ENCODE peak calls at places on chromosomes 16 and 17, in eight cellular contexts. One of them, this sample, is unnamed.

GRCh38 chr17:19726615-19727376 is 10.4 kb upstream of the SLC47A2 start:
- DNase-seq in stomach: no peak
- DNase-seq in Panc1: no peak
- DNase-seq in brain microvascular endothelial cell: no peak
- DNase-seq in testis: no peak
- DNase-seq in astrocyte: no peak
- DNase-seq in PC-9: no peak
- DNase-seq in GM10248: no peak
- DNase-seq in this sample: no peak

GRCh38 chr17:1143573-1143972 is 36.2 kb downstream of the ABR start:
- DNase-seq in stomach: no peak
- DNase-seq in Panc1: no peak
- DNase-seq in brain microvascular endothelial cell: peak
- DNase-seq in testis: peak
- DNase-seq in astrocyte: no peak
- DNase-seq in PC-9: no peak
- DNase-seq in GM10248: no peak
- DNase-seq in this sample: no peak

GRCh38 chr16:86772671-86773338 is 194.5 kb downstream of the FOXL1 start:
- DNase-seq in stomach: no peak
- DNase-seq in Panc1: no peak
- DNase-seq in brain microvascular endothelial cell: peak
- DNase-seq in testis: no peak
- DNase-seq in astrocyte: peak
- DNase-seq in PC-9: no peak
- DNase-seq in GM10248: no peak
- DNase-seq in this sample: no peak

GRCh38 chr17:57622886-57623433 is 122.1 kb downstream of the CCDC182 start:
- DNase-seq in stomach: no peak
- DNase-seq in Panc1: no peak
- DNase-seq in brain microvascular endothelial cell: peak
- DNase-seq in testis: no peak
- DNase-seq in astrocyte: peak
- DNase-seq in PC-9: no peak
- DNase-seq in GM10248: peak
- DNase-seq in this sample: no peak

GRCh38 chr16:84864266-84864955 is 44.6 kb downstream of the CRISPLD2 start:
- DNase-seq in stomach: no peak
- DNase-seq in Panc1: no peak
- DNase-seq in brain microvascular endothelial cell: no peak
- DNase-seq in testis: peak
- DNase-seq in astrocyte: no peak
- DNase-seq in PC-9: no peak
- DNase-seq in GM10248: no peak
- DNase-seq in this sample: no peak

GRCh38 chr17:8151641-8152111 is 528 bp downstream of the PER1 start:
- DNase-seq in stomach: peak
- DNase-seq in Panc1: no peak
- DNase-seq in brain microvascular endothelial cell: no peak
- DNase-seq in testis: peak
- DNase-seq in astrocyte: peak
- DNase-seq in PC-9: no peak
- DNase-seq in GM10248: no peak
- DNase-seq in this sample: no peak

GRCh38 chr17:39027037-39027436 is 59.8 kb upstream of the FBXO47 start:
- DNase-seq in stomach: peak
- DNase-seq in Panc1: no peak
- DNase-seq in brain microvascular endothelial cell: no peak
- DNase-seq in testis: peak
- DNase-seq in astrocyte: no peak
- DNase-seq in PC-9: peak
- DNase-seq in GM10248: peak
- DNase-seq in this sample: peak

GRCh38 chr17:19747829-19748806 is at the start of gene ALDH3A1:
- DNase-seq in stomach: peak
- DNase-seq in Panc1: no peak
- DNase-seq in brain microvascular endothelial cell: no peak
- DNase-seq in testis: peak
- DNase-seq in astrocyte: no peak
- DNase-seq in PC-9: peak
- DNase-seq in GM10248: no peak
- DNase-seq in this sample: no peak

GRCh38 chr16:78659668-78660217 is 560.3 kb downstream of the WWOX start:
- DNase-seq in stomach: no peak
- DNase-seq in Panc1: no peak
- DNase-seq in brain microvascular endothelial cell: no peak
- DNase-seq in testis: no peak
- DNase-seq in astrocyte: no peak
- DNase-seq in PC-9: no peak
- DNase-seq in GM10248: no peak
- DNase-seq in this sample: no peak

GRCh38 chr16:15865742-15866141 is 8.9 kb upstream of the MYH11 start:
- DNase-seq in stomach: no peak
- DNase-seq in Panc1: no peak
- DNase-seq in brain microvascular endothelial cell: peak
- DNase-seq in testis: no peak
- DNase-seq in astrocyte: peak
- DNase-seq in PC-9: no peak
- DNase-seq in GM10248: no peak
- DNase-seq in this sample: no peak

GRCh38 chr16:569445-570254 is at the start of gene PIGQ:
- DNase-seq in stomach: peak
- DNase-seq in Panc1: no peak
- DNase-seq in brain microvascular endothelial cell: no peak
- DNase-seq in testis: peak
- DNase-seq in astrocyte: peak
- DNase-seq in PC-9: no peak
- DNase-seq in GM10248: peak
- DNase-seq in this sample: peak

GRCh38 chr16:51500306-51500705 is 349.2 kb upstream of the SALL1 start:
- DNase-seq in stomach: no peak
- DNase-seq in Panc1: no peak
- DNase-seq in brain microvascular endothelial cell: no peak
- DNase-seq in testis: no peak
- DNase-seq in astrocyte: peak
- DNase-seq in PC-9: no peak
- DNase-seq in GM10248: no peak
- DNase-seq in this sample: no peak

GRCh38 chr16:89054714-89055113 is 38.9 kb upstream of the ACSF3 start:
- DNase-seq in stomach: no peak
- DNase-seq in Panc1: no peak
- DNase-seq in brain microvascular endothelial cell: no peak
- DNase-seq in testis: no peak
- DNase-seq in astrocyte: no peak
- DNase-seq in PC-9: no peak
- DNase-seq in GM10248: no peak
- DNase-seq in this sample: no peak

GRCh38 chr16:55709801-55710200 is 54.0 kb downstream of the SLC6A2 start:
- DNase-seq in stomach: no peak
- DNase-seq in Panc1: no peak
- DNase-seq in brain microvascular endothelial cell: no peak
- DNase-seq in testis: no peak
- DNase-seq in astrocyte: no peak
- DNase-seq in PC-9: no peak
- DNase-seq in GM10248: no peak
- DNase-seq in this sample: no peak

GRCh38 chr16:55713103-55713502 is 57.3 kb downstream of the SLC6A2 start:
- DNase-seq in stomach: no peak
- DNase-seq in Panc1: no peak
- DNase-seq in brain microvascular endothelial cell: no peak
- DNase-seq in testis: no peak
- DNase-seq in astrocyte: no peak
- DNase-seq in PC-9: no peak
- DNase-seq in GM10248: no peak
- DNase-seq in this sample: no peak

GRCh38 chr16:55717326-55717725 is 61.5 kb downstream of the SLC6A2 start:
- DNase-seq in stomach: no peak
- DNase-seq in Panc1: no peak
- DNase-seq in brain microvascular endothelial cell: no peak
- DNase-seq in testis: no peak
- DNase-seq in astrocyte: no peak
- DNase-seq in PC-9: no peak
- DNase-seq in GM10248: no peak
- DNase-seq in this sample: no peak

GRCh38 chr16:55710466-55710865 is 54.7 kb downstream of the SLC6A2 start:
- DNase-seq in stomach: no peak
- DNase-seq in Panc1: no peak
- DNase-seq in brain microvascular endothelial cell: no peak
- DNase-seq in testis: no peak
- DNase-seq in astrocyte: no peak
- DNase-seq in PC-9: peak
- DNase-seq in GM10248: no peak
- DNase-seq in this sample: peak

DNA sequence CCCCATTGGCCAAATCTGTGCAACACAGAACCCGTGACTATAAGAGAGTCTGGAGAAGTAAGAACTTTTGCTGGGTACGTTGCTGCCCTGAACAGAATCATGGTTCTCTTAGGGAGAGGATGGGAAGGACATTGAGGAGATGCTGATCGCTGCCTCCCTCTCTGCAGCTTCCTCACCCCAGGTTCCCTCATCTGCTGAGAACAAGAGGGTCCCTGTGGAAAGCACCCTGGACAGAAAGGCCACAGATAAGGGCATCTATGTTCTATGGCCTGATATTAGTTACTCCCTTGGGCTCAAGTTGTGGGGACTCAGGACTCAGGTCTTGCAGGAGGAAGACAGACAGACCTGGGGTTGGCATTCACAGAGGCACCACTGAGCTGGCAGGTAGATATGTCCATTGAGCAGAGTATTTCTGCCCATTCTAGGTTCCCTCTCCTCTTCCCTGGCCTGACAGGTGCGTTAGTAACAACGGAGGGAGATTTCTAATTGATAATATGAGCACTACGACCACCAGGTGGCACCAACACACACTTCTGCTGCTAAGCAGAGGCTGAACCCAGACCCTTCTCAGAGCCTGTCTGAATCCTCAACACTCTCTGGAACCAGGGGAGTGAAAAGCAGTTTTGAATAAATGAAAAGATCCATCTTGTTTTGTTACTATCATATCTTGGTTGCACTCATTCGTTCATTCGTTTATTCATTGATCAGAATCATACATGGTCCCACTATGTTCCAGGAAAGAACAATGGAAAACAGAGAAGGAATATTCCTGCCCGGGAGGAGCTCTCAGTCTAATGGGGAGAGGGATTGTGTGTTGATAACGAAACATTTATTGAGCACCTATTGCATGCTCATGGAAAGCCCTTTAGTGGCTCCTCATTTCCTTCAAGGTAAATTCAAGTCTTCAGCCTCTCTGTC is 56.4 kb downstream of the SLC6A2 start:
- DNase-seq in stomach: peak
- DNase-seq in Panc1: peak
- DNase-seq in brain microvascular endothelial cell: peak
- DNase-seq in testis: peak
- DNase-seq in astrocyte: peak
- DNase-seq in PC-9: peak
- DNase-seq in GM10248: peak
- DNase-seq in this sample: peak
- TF ChIP-seq CTCF in stomach: peak
- TF ChIP-seq CTCF in Panc1: peak
- TF ChIP-seq CTCF in brain microvascular endothelial cell: peak
- TF ChIP-seq CTCF in testis: peak
- TF ChIP-seq CTCF in astrocyte: peak
- TF ChIP-seq CTCF in PC-9: peak
- TF ChIP-seq CTCF in GM10248: peak
- TF ChIP-seq CTCF in this sample: peak

GRCh38 chr17:72599891-72600290 is 479.1 kb downstream of the SOX9 start:
- DNase-seq in stomach: no peak
- DNase-seq in Panc1: no peak
- DNase-seq in brain microvascular endothelial cell: no peak
- DNase-seq in testis: no peak
- DNase-seq in astrocyte: no peak
- DNase-seq in PC-9: no peak
- DNase-seq in GM10248: no peak
- DNase-seq in this sample: no peak

GRCh38 chr17:72597354-72598087 is 476.7 kb downstream of the SOX9 start:
- DNase-seq in stomach: no peak
- DNase-seq in Panc1: no peak
- DNase-seq in brain microvascular endothelial cell: no peak
- DNase-seq in testis: no peak
- DNase-seq in astrocyte: no peak
- DNase-seq in PC-9: peak
- DNase-seq in GM10248: no peak
- DNase-seq in this sample: no peak

GRCh38 chr17:72600934-72601333 is 480.1 kb downstream of the SOX9 start:
- DNase-seq in stomach: no peak
- DNase-seq in Panc1: no peak
- DNase-seq in brain microvascular endothelial cell: peak
- DNase-seq in testis: no peak
- DNase-seq in astrocyte: peak
- DNase-seq in PC-9: peak
- DNase-seq in GM10248: no peak
- DNase-seq in this sample: no peak

GRCh38 chr17:72602517-72603345 is 481.9 kb downstream of the SOX9 start:
- DNase-seq in stomach: peak
- DNase-seq in Panc1: no peak
- DNase-seq in brain microvascular endothelial cell: peak
- DNase-seq in testis: peak
- DNase-seq in astrocyte: peak
- DNase-seq in PC-9: peak
- DNase-seq in GM10248: no peak
- DNase-seq in this sample: peak

GRCh38 chr17:72598705-72599104 is 477.9 kb downstream of the SOX9 start:
- DNase-seq in stomach: no peak
- DNase-seq in Panc1: no peak
- DNase-seq in brain microvascular endothelial cell: no peak
- DNase-seq in testis: no peak
- DNase-seq in astrocyte: no peak
- DNase-seq in PC-9: no peak
- DNase-seq in GM10248: no peak
- DNase-seq in this sample: no peak
- TF ChIP-seq CTCF in stomach: no peak
- TF ChIP-seq CTCF in Panc1: no peak
- TF ChIP-seq CTCF in brain microvascular endothelial cell: no peak
- TF ChIP-seq CTCF in testis: no peak
- TF ChIP-seq CTCF in astrocyte: no peak
- TF ChIP-seq CTCF in PC-9: no peak
- TF ChIP-seq CTCF in GM10248: no peak
- TF ChIP-seq CTCF in this sample: no peak

DNA sequence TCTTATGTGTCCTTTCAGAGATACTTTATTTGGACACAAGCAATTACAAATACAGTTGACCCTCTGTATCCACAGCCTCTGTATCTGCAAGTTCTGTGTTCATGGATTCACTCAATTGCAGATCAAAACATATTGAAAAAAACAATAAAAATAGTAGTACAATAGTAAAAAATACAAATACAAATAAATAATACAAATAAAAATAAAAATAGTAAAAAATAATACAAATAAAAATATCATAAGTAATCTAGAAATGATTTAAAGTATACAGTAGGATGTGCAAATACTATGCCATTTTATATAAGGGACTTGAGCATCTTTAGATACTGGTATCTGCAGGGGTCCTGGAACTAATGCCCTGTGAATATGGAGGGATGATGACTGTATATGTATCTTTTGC is 47.4 kb upstream of the WSB1 start:
- DNase-seq in stomach: no peak
- DNase-seq in Panc1: no peak
- DNase-seq in brain microvascular endothelial cell: no peak
- DNase-seq in testis: no peak
- DNase-seq in astrocyte: no peak
- DNase-seq in PC-9: no peak
- DNase-seq in GM10248: no peak
- DNase-seq in this sample: no peak
- TF ChIP-seq CTCF in stomach: no peak
- TF ChIP-seq CTCF in Panc1: no peak
- TF ChIP-seq CTCF in brain microvascular endothelial cell: no peak
- TF ChIP-seq CTCF in testis: no peak
- TF ChIP-seq CTCF in astrocyte: no peak
- TF ChIP-seq CTCF in PC-9: no peak
- TF ChIP-seq CTCF in GM10248: no peak
- TF ChIP-seq CTCF in this sample: no peak

GRCh38 chr16:73176577-73177013 is 128.7 kb upstream of the ZFHX3 start:
- DNase-seq in stomach: no peak
- DNase-seq in Panc1: peak
- DNase-seq in brain microvascular endothelial cell: peak
- DNase-seq in testis: no peak
- DNase-seq in astrocyte: peak
- DNase-seq in PC-9: peak
- DNase-seq in GM10248: no peak
- DNase-seq in this sample: peak
- TF ChIP-seq CTCF in stomach: no peak
- TF ChIP-seq CTCF in Panc1: peak
- TF ChIP-seq CTCF in brain microvascular endothelial cell: peak
- TF ChIP-seq CTCF in testis: no peak
- TF ChIP-seq CTCF in astrocyte: peak
- TF ChIP-seq CTCF in PC-9: peak
- TF ChIP-seq CTCF in GM10248: no peak
- TF ChIP-seq CTCF in this sample: no peak

This sample was measured in Calu3.